ENCODE peak calls at places on chromosome 5, in ten cellular contexts. One of them, this sample, is unnamed.

GRCh38 chr5:99105216-99105615 is 176.4 kb upstream of the CHD1 start:
- DNase-seq in stimulated activated CD4-positive, alpha-beta T cell treated with anti-CD3 and anti-CD28 coated beads, Interleukin-1b, Interleukin-23, amount 100 ng/mL, for 1 hour: no peak
- DNase-seq in T-helper 1 cell: no peak
- DNase-seq in activated T-helper 1 cell treated with anti-CD3 and anti-CD28 coated beads, Interleukin-2, amount 50 U/mL, for 16 hours: no peak
- DNase-seq in HFFc6: no peak
- DNase-seq in neuronal stem cell: no peak
- DNase-seq in RKO: peak; percentile 23
- DNase-seq in WTC11: no peak
- DNase-seq in body of pancreas: no peak
- DNase-seq in frontal cortex: no peak
- DNase-seq in this sample: peak; percentile 25

GRCh38 chr5:52840286-52841050 is 52.8 kb downstream of the ITGA1 start:
- DNase-seq in stimulated activated CD4-positive, alpha-beta T cell treated with anti-CD3 and anti-CD28 coated beads, Interleukin-1b, Interleukin-23, amount 100 ng/mL, for 1 hour: no peak
- DNase-seq in T-helper 1 cell: no peak
- DNase-seq in activated T-helper 1 cell treated with anti-CD3 and anti-CD28 coated beads, Interleukin-2, amount 50 U/mL, for 16 hours: no peak
- DNase-seq in HFFc6: no peak
- DNase-seq in neuronal stem cell: no peak
- DNase-seq in RKO: no peak
- DNase-seq in WTC11: no peak
- DNase-seq in body of pancreas: no peak
- DNase-seq in frontal cortex: no peak
- DNase-seq in this sample: no peak

GRCh38 chr5:115461093-115461492 is 83.5 kb downstream of the FEM1C start:
- DNase-seq in stimulated activated CD4-positive, alpha-beta T cell treated with anti-CD3 and anti-CD28 coated beads, Interleukin-1b, Interleukin-23, amount 100 ng/mL, for 1 hour: no peak
- DNase-seq in T-helper 1 cell: no peak
- DNase-seq in activated T-helper 1 cell treated with anti-CD3 and anti-CD28 coated beads, Interleukin-2, amount 50 U/mL, for 16 hours: no peak
- DNase-seq in HFFc6: peak; percentile 8
- DNase-seq in neuronal stem cell: no peak
- DNase-seq in RKO: no peak
- DNase-seq in WTC11: no peak
- DNase-seq in body of pancreas: no peak
- DNase-seq in frontal cortex: no peak
- DNase-seq in this sample: no peak

GRCh38 chr5:159819671-159820411 is 96.4 kb upstream of the ADRA1B start:
- DNase-seq in stimulated activated CD4-positive, alpha-beta T cell treated with anti-CD3 and anti-CD28 coated beads, Interleukin-1b, Interleukin-23, amount 100 ng/mL, for 1 hour: no peak
- DNase-seq in T-helper 1 cell: no peak
- DNase-seq in activated T-helper 1 cell treated with anti-CD3 and anti-CD28 coated beads, Interleukin-2, amount 50 U/mL, for 16 hours: no peak
- DNase-seq in HFFc6: peak; percentile 32
- DNase-seq in neuronal stem cell: no peak
- DNase-seq in RKO: no peak
- DNase-seq in WTC11: no peak
- DNase-seq in body of pancreas: peak; percentile 33
- DNase-seq in frontal cortex: no peak
- DNase-seq in this sample: no peak

GRCh38 chr5:77181173-77181572 is 29.3 kb upstream of the PDE8B start:
- DNase-seq in stimulated activated CD4-positive, alpha-beta T cell treated with anti-CD3 and anti-CD28 coated beads, Interleukin-1b, Interleukin-23, amount 100 ng/mL, for 1 hour: no peak
- DNase-seq in T-helper 1 cell: no peak
- DNase-seq in activated T-helper 1 cell treated with anti-CD3 and anti-CD28 coated beads, Interleukin-2, amount 50 U/mL, for 16 hours: no peak
- DNase-seq in HFFc6: no peak
- DNase-seq in neuronal stem cell: no peak
- DNase-seq in RKO: no peak
- DNase-seq in WTC11: peak; percentile 18
- DNase-seq in body of pancreas: no peak
- DNase-seq in frontal cortex: no peak
- DNase-seq in this sample: no peak

GRCh38 chr5:82538339-82539034 is 260.3 kb upstream of the RPS23 start:
- DNase-seq in stimulated activated CD4-positive, alpha-beta T cell treated with anti-CD3 and anti-CD28 coated beads, Interleukin-1b, Interleukin-23, amount 100 ng/mL, for 1 hour: no peak
- DNase-seq in T-helper 1 cell: no peak
- DNase-seq in activated T-helper 1 cell treated with anti-CD3 and anti-CD28 coated beads, Interleukin-2, amount 50 U/mL, for 16 hours: no peak
- DNase-seq in HFFc6: no peak
- DNase-seq in neuronal stem cell: no peak
- DNase-seq in RKO: no peak
- DNase-seq in WTC11: no peak
- DNase-seq in body of pancreas: no peak
- DNase-seq in frontal cortex: no peak
- DNase-seq in this sample: no peak

GRCh38 chr5:12003680-12004079 is 99.4 kb upstream of the CTNND2 start:
- DNase-seq in stimulated activated CD4-positive, alpha-beta T cell treated with anti-CD3 and anti-CD28 coated beads, Interleukin-1b, Interleukin-23, amount 100 ng/mL, for 1 hour: no peak
- DNase-seq in T-helper 1 cell: no peak
- DNase-seq in activated T-helper 1 cell treated with anti-CD3 and anti-CD28 coated beads, Interleukin-2, amount 50 U/mL, for 16 hours: no peak
- DNase-seq in HFFc6: no peak
- DNase-seq in neuronal stem cell: no peak
- DNase-seq in RKO: no peak
- DNase-seq in WTC11: no peak
- DNase-seq in body of pancreas: no peak
- DNase-seq in frontal cortex: no peak
- DNase-seq in this sample: no peak

GRCh38 chr5:59755476-59755875 is 138.1 kb downstream of the PDE4D start:
- DNase-seq in stimulated activated CD4-positive, alpha-beta T cell treated with anti-CD3 and anti-CD28 coated beads, Interleukin-1b, Interleukin-23, amount 100 ng/mL, for 1 hour: no peak
- DNase-seq in T-helper 1 cell: no peak
- DNase-seq in activated T-helper 1 cell treated with anti-CD3 and anti-CD28 coated beads, Interleukin-2, amount 50 U/mL, for 16 hours: no peak
- DNase-seq in HFFc6: no peak
- DNase-seq in neuronal stem cell: no peak
- DNase-seq in RKO: no peak
- DNase-seq in WTC11: no peak
- DNase-seq in body of pancreas: no peak
- DNase-seq in frontal cortex: no peak
- DNase-seq in this sample: no peak